ENCODE peak calls at places on chromosomes 6 and 20, in eight cellular contexts. One of them, this sample, is unnamed.

GRCh38 chr6:139847322-139847797 is 472.9 kb upstream of the CITED2 start:
- ATAC-seq in HCT116: no peak
- ATAC-seq in HepG2: no peak
- ATAC-seq in K562: peak
- ATAC-seq in body of pancreas: no peak
- ATAC-seq in A549: no peak
- ATAC-seq in IMR-90: no peak
- ATAC-seq in right lobe of liver: peak
- ATAC-seq in this sample: peak

GRCh38 chr20:58480455-58481356 is 34.5 kb downstream of the APCDD1L start:
- ATAC-seq in HCT116: no peak
- ATAC-seq in HepG2: no peak
- ATAC-seq in K562: no peak
- ATAC-seq in body of pancreas: no peak
- ATAC-seq in A549: no peak
- ATAC-seq in IMR-90: no peak
- ATAC-seq in right lobe of liver: no peak
- ATAC-seq in this sample: no peak

GRCh38 chr6:27126046-27126814 is 121.3 kb upstream of the PRSS16 start:
- ATAC-seq in HCT116: no peak
- ATAC-seq in HepG2: no peak
- ATAC-seq in K562: no peak
- ATAC-seq in body of pancreas: no peak
- ATAC-seq in A549: peak
- ATAC-seq in IMR-90: no peak
- ATAC-seq in right lobe of liver: no peak
- ATAC-seq in this sample: no peak

GRCh38 chr20:47133809-47134456 is 222.6 kb downstream of the ZMYND8 start:
- ATAC-seq in HCT116: no peak
- ATAC-seq in HepG2: no peak
- ATAC-seq in K562: no peak
- ATAC-seq in body of pancreas: no peak
- ATAC-seq in A549: peak
- ATAC-seq in IMR-90: peak
- ATAC-seq in right lobe of liver: no peak
- ATAC-seq in this sample: no peak

GRCh38 chr6:147709396-147710272 is 201.1 kb downstream of the SAMD5 start:
- ATAC-seq in HCT116: peak
- ATAC-seq in HepG2: no peak
- ATAC-seq in K562: peak
- ATAC-seq in body of pancreas: no peak
- ATAC-seq in A549: no peak
- ATAC-seq in IMR-90: no peak
- ATAC-seq in right lobe of liver: peak
- ATAC-seq in this sample: no peak

GRCh38 chr20:50491926-50492634 is 18.1 kb upstream of the PTPN1 start:
- ATAC-seq in HCT116: no peak
- ATAC-seq in HepG2: no peak
- ATAC-seq in K562: peak
- ATAC-seq in body of pancreas: no peak
- ATAC-seq in A549: no peak
- ATAC-seq in IMR-90: no peak
- ATAC-seq in right lobe of liver: no peak
- ATAC-seq in this sample: no peak

GRCh38 chr6:31186052-31186734 is 15.7 kb upstream of the POU5F1 start:
- ATAC-seq in HCT116: no peak
- ATAC-seq in HepG2: peak
- ATAC-seq in K562: no peak
- ATAC-seq in body of pancreas: peak
- ATAC-seq in A549: peak
- ATAC-seq in IMR-90: no peak
- ATAC-seq in right lobe of liver: peak
- ATAC-seq in this sample: no peak

GRCh38 chr6:151704383-151704782 is 103.1 kb upstream of the ESR1 start:
- ATAC-seq in HCT116: no peak
- ATAC-seq in HepG2: no peak
- ATAC-seq in K562: no peak
- ATAC-seq in body of pancreas: no peak
- ATAC-seq in A549: no peak
- ATAC-seq in IMR-90: no peak
- ATAC-seq in right lobe of liver: no peak
- ATAC-seq in this sample: no peak

GRCh38 chr6:6461138-6461537 is 127.4 kb upstream of the LY86 start:
- ATAC-seq in HCT116: no peak
- ATAC-seq in HepG2: no peak
- ATAC-seq in K562: no peak
- ATAC-seq in body of pancreas: no peak
- ATAC-seq in A549: no peak
- ATAC-seq in IMR-90: no peak
- ATAC-seq in right lobe of liver: no peak
- ATAC-seq in this sample: no peak

GRCh38 chr6:62298745-62299392 is 12.8 kb upstream of the KHDRBS2 start:
- ATAC-seq in HCT116: no peak
- ATAC-seq in HepG2: no peak
- ATAC-seq in K562: no peak
- ATAC-seq in body of pancreas: no peak
- ATAC-seq in A549: no peak
- ATAC-seq in IMR-90: no peak
- ATAC-seq in right lobe of liver: no peak
- ATAC-seq in this sample: no peak

GRCh38 chr6:118269659-118270058 is 278.4 kb upstream of the PLN start:
- ATAC-seq in HCT116: no peak
- ATAC-seq in HepG2: no peak
- ATAC-seq in K562: no peak
- ATAC-seq in body of pancreas: no peak
- ATAC-seq in A549: no peak
- ATAC-seq in IMR-90: no peak
- ATAC-seq in right lobe of liver: no peak
- ATAC-seq in this sample: no peak

GRCh38 chr6:37845930-37846329 is 26.4 kb downstream of the ZFAND3 start:
- ATAC-seq in HCT116: no peak
- ATAC-seq in HepG2: peak
- ATAC-seq in K562: no peak
- ATAC-seq in body of pancreas: no peak
- ATAC-seq in A549: no peak
- ATAC-seq in IMR-90: peak
- ATAC-seq in right lobe of liver: peak
- ATAC-seq in this sample: no peak

GRCh38 chr20:60038400-60038799 is 80.2 kb downstream of the CDH26 start:
- ATAC-seq in HCT116: no peak
- ATAC-seq in HepG2: peak
- ATAC-seq in K562: no peak
- ATAC-seq in body of pancreas: no peak
- ATAC-seq in A549: no peak
- ATAC-seq in IMR-90: no peak
- ATAC-seq in right lobe of liver: no peak
- ATAC-seq in this sample: no peak

GRCh38 chr6:136088693-136089092 is 161.4 kb downstream of the MTFR2 start:
- ATAC-seq in HCT116: no peak
- ATAC-seq in HepG2: no peak
- ATAC-seq in K562: no peak
- ATAC-seq in body of pancreas: no peak
- ATAC-seq in A549: no peak
- ATAC-seq in IMR-90: no peak
- ATAC-seq in right lobe of liver: no peak
- ATAC-seq in this sample: no peak

GRCh38 chr20:18856873-18857272 is 43.3 kb downstream of the SCP2D1 start:
- ATAC-seq in HCT116: no peak
- ATAC-seq in HepG2: no peak
- ATAC-seq in K562: no peak
- ATAC-seq in body of pancreas: no peak
- ATAC-seq in A549: no peak
- ATAC-seq in IMR-90: no peak
- ATAC-seq in right lobe of liver: no peak
- ATAC-seq in this sample: no peak

GRCh38 chr6:101686653-101687052 is 293.1 kb downstream of the GRIK2 start:
- ATAC-seq in HCT116: no peak
- ATAC-seq in HepG2: no peak
- ATAC-seq in K562: no peak
- ATAC-seq in body of pancreas: no peak
- ATAC-seq in A549: no peak
- ATAC-seq in IMR-90: no peak
- ATAC-seq in right lobe of liver: peak
- ATAC-seq in this sample: no peak

GRCh38 chr6:119326291-119327005 is 23.1 kb downstream of the MAN1A1 start:
- ATAC-seq in HCT116: no peak
- ATAC-seq in HepG2: peak
- ATAC-seq in K562: peak
- ATAC-seq in body of pancreas: no peak
- ATAC-seq in A549: no peak
- ATAC-seq in IMR-90: no peak
- ATAC-seq in right lobe of liver: no peak
- ATAC-seq in this sample: no peak

GRCh38 chr6:86487660-86488221 is 449.6 kb upstream of the HTR1E start:
- ATAC-seq in HCT116: no peak
- ATAC-seq in HepG2: no peak
- ATAC-seq in K562: no peak
- ATAC-seq in body of pancreas: no peak
- ATAC-seq in A549: no peak
- ATAC-seq in IMR-90: no peak
- ATAC-seq in right lobe of liver: no peak
- ATAC-seq in this sample: no peak

DNA sequence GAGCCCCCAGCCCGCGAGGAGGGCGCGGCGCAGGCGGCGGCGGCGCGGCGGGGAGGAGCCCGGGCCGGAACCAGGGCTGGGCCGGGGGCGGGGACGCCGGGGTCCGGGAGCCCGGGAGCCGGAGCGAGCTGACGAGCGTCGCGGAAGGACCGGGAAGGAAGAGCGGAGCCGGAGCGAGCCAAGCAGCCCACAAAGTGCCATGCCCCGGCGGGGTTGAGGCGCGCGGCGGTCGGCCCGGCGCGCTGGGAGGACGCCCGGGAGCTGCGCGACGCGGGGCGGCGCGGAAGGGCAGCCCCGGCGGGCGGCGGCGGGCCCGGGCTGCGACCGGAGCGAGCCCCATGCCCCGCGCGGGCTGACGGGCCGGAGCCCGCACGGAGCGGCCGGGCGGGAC is 289 bp downstream of the FOXP4 start:
- ATAC-seq in HCT116: peak
- ATAC-seq in HepG2: no peak
- ATAC-seq in K562: peak
- ATAC-seq in body of pancreas: peak
- ATAC-seq in A549: peak
- ATAC-seq in IMR-90: peak
- ATAC-seq in right lobe of liver: peak
- ATAC-seq in this sample: peak
- TF ChIP-seq POLR2A in HCT116: no peak
- TF ChIP-seq POLR2A in HepG2: no peak
- TF ChIP-seq POLR2A in K562: no peak
- TF ChIP-seq POLR2A in body of pancreas: no peak
- TF ChIP-seq POLR2A in A549: peak
- TF ChIP-seq POLR2A in IMR-90: peak
- TF ChIP-seq POLR2A in right lobe of liver: peak
- TF ChIP-seq POLR2A in this sample: no peak

DNA sequence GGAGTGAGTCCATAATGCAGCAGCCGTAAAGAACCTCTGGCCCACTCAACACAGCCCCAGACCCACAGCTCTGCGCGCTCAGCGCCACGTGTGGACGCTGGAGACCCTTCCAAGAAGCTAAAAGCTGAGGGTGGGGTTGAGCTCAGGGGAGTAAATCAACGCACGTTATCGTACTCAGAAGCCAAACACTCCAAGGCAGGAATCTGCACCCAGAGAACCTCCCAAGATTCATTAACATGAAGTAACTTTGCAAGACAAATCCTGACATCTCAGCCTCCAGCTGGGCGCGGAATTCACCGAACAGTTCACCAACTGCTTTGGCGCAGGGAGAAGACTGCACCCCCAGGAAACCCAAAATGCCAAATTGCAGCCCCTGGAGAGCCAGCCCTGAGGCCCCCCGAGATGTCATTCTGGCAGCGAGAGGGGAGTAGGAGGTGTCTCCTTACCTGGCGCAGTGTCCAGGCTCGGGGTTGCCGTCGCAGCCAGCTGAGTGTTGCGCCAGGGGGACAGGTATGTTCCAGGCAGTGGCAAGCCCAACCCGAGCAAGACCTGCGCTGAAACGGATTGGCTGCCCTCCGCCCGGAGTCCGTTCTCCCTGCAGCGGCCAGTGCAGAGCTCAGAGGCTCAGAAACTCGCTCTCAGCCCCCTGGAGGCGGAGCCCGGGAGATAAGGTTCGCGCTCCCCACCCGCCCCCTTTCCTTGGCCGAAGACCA is at the start of gene COL21A1:
- ATAC-seq in HCT116: peak
- ATAC-seq in HepG2: peak
- ATAC-seq in K562: no peak
- ATAC-seq in body of pancreas: peak
- ATAC-seq in A549: peak
- ATAC-seq in IMR-90: peak
- ATAC-seq in right lobe of liver: peak
- ATAC-seq in this sample: peak
- TF ChIP-seq CTCF in HCT116: peak
- TF ChIP-seq CTCF in HepG2: no peak
- TF ChIP-seq CTCF in K562: no peak
- TF ChIP-seq CTCF in body of pancreas: no peak
- TF ChIP-seq CTCF in A549: no peak
- TF ChIP-seq CTCF in IMR-90: peak
- TF ChIP-seq CTCF in right lobe of liver: no peak
- TF ChIP-seq CTCF in this sample: peak

DNA sequence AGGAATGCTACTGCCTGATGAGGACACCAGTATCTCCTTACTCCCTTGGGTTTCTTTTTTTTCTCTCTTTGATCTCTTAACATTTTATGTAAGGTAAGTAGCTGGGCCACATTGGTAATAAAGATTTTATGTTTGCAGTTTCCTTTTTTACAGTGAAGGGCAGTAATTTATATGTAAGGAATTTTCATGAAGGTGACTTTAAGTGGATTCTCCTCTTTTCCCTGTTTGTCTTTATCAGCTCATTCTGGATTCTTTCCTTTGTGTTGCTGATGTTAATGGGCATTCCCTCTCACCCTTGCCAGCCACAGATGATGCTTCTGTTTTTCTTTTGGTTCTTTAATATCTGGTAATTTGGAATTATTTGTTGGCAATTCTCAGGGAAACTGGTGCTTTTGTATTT is 34.7 kb downstream of the AFDN start:
- ATAC-seq in HCT116: no peak
- ATAC-seq in HepG2: no peak
- ATAC-seq in K562: no peak
- ATAC-seq in body of pancreas: no peak
- ATAC-seq in A549: no peak
- ATAC-seq in IMR-90: no peak
- ATAC-seq in right lobe of liver: no peak
- ATAC-seq in this sample: no peak
- TF ChIP-seq POLR2A in HCT116: no peak
- TF ChIP-seq POLR2A in HepG2: no peak
- TF ChIP-seq POLR2A in K562: no peak
- TF ChIP-seq POLR2A in body of pancreas: no peak
- TF ChIP-seq POLR2A in A549: no peak
- TF ChIP-seq POLR2A in IMR-90: no peak
- TF ChIP-seq POLR2A in right lobe of liver: no peak
- TF ChIP-seq POLR2A in this sample: no peak

DNA sequence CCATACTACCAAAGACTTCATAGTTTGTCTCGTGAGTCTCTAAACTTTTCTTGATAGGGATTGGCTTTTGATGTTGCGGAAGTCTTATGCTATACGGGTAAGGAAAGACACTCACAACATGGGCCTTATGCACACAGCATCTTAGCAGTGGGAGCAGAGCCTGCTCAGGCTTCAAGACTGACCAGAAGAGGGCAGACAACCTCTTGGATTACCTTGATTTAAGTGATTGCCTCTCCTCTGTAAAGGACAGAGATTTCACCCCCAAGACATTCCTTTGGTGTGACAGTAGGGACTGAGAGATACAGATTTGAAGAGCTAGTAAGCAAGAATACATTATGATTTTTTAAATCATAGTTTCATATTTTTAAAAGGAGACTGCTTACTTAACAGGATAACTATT is 71.0 kb upstream of the SAMD3 start:
- ATAC-seq in HCT116: peak
- ATAC-seq in HepG2: peak
- ATAC-seq in K562: peak
- ATAC-seq in body of pancreas: no peak
- ATAC-seq in A549: peak
- ATAC-seq in IMR-90: peak
- ATAC-seq in right lobe of liver: peak
- ATAC-seq in this sample: no peak
- TF ChIP-seq CTCF in HCT116: peak
- TF ChIP-seq CTCF in HepG2: peak
- TF ChIP-seq CTCF in K562: peak
- TF ChIP-seq CTCF in body of pancreas: no peak
- TF ChIP-seq CTCF in A549: peak
- TF ChIP-seq CTCF in IMR-90: peak
- TF ChIP-seq CTCF in right lobe of liver: peak
- TF ChIP-seq CTCF in this sample: no peak